ENCODE peak calls at places on chromosomes 5 and 9, in eight cellular contexts. W is iPS-NIHi11, R is sigmoid colon, K is IMR-90, L is endothelial cell, I is KBM-7, G is GM13977, N is T-helper 2 cell. Z is an unnamed sample.

GRCh38 chr9:92658611-92659010 is 11.3 kb downstream of the IPPK start:
- DNase-seq in W (no peak), R (no peak), K (no peak), L (no peak), I (no peak), G (no peak), N (no peak), Z (peak)

GRCh38 chr5:175353876-175354275 is 90.1 kb downstream of the DRD1 start:
- DNase-seq in W (no peak), R (no peak), K (peak), L (no peak), I (no peak), G (no peak), N (no peak), Z (no peak)

GRCh38 chr9:89619019-89619418 is 14.2 kb downstream of the GADD45G start:
- DNase-seq in W (peak), R (no peak), K (no peak), L (peak), I (no peak), G (no peak), N (no peak), Z (no peak)

GRCh38 chr9:81687521-81688261 is 1.7 kb downstream of the TLE1 start:
- DNase-seq in W (peak), R (peak), K (no peak), L (peak), I (no peak), G (peak), N (no peak), Z (peak)

GRCh38 chr5:126234563-126235195 is 188.5 kb upstream of the GRAMD2B start:
- DNase-seq in W (peak), R (no peak), K (peak), L (peak), I (peak), G (peak), N (no peak), Z (no peak)

GRCh38 chr5:113806823-113807222 is 293.3 kb downstream of the YTHDC2 start:
- DNase-seq in W (no peak), R (no peak), K (peak), L (no peak), I (no peak), G (no peak), N (no peak), Z (no peak)

GRCh38 chr9:123216387-123216786 is 52.0 kb downstream of the STRBP start:
- DNase-seq in W (no peak), R (no peak), K (no peak), L (no peak), I (no peak), G (no peak), N (no peak), Z (no peak)

GRCh38 chr9:28598396-28598795 is 1025.1 kb upstream of the C9orf72 start:
- DNase-seq in W (peak), R (no peak), K (no peak), L (no peak), I (no peak), G (no peak), N (no peak), Z (no peak)

GRCh38 chr9:110752766-110753165 is 84.2 kb downstream of the MUSK start:
- DNase-seq in W (no peak), R (no peak), K (peak), L (no peak), I (no peak), G (no peak), N (no peak), Z (no peak)

GRCh38 chr5:174806729-174807128 is 82.3 kb downstream of the MSX2 start:
- DNase-seq in W (no peak), R (no peak), K (no peak), L (no peak), I (no peak), G (no peak), N (no peak), Z (no peak)

GRCh38 chr9:29068461-29068860 is 1495.2 kb upstream of the C9orf72 start:
- DNase-seq in W (no peak), R (no peak), K (no peak), L (no peak), I (no peak), G (no peak), N (no peak), Z (no peak)

GRCh38 chr5:36703245-36703860 is 96.9 kb downstream of the SLC1A3 start:
- DNase-seq in W (no peak), R (no peak), K (no peak), L (no peak), I (no peak), G (no peak), N (no peak), Z (no peak)

GRCh38 chr5:2726366-2726765 is 25.1 kb downstream of the IRX2 start:
- DNase-seq in W (no peak), R (peak), K (no peak), L (no peak), I (no peak), G (no peak), N (no peak), Z (no peak)

GRCh38 chr5:134133213-134133994 is 18.9 kb downstream of the TCF7 start:
- DNase-seq in W (no peak), R (peak), K (no peak), L (no peak), I (no peak), G (no peak), N (peak), Z (peak)

GRCh38 chr5:72818866-72819534 is 2.5 kb downstream of the TNPO1 start:
- DNase-seq in W (peak), R (peak), K (peak), L (peak), I (peak), G (peak), N (peak), Z (peak)

GRCh38 chr9:19376931-19377330 is 3.1 kb downstream of the RPS6 start:
- DNase-seq in W (no peak), R (no peak), K (no peak), L (no peak), I (no peak), G (no peak), N (no peak), Z (no peak)

GRCh38 chr9:33750307-33750838 is 45.0 kb upstream of the PRSS3 start:
- DNase-seq in W (peak), R (no peak), K (peak), L (peak), I (no peak), G (no peak), N (no peak), Z (no peak)

GRCh38 chr5:59786271-59786805 is 107.2 kb downstream of the PDE4D start:
- DNase-seq in W (no peak), R (no peak), K (peak), L (no peak), I (no peak), G (no peak), N (no peak), Z (no peak)

GRCh38 chr9:87497604-87498045 is at the start of gene DAPK1:
- DNase-seq in W (peak), R (peak), K (no peak), L (peak), I (peak), G (peak), N (no peak), Z (peak)

GRCh38 chr9:16030513-16031185 is 477.8 kb downstream of the CCDC171 start:
- DNase-seq in W (peak), R (no peak), K (peak), L (no peak), I (peak), G (peak), N (no peak), Z (no peak)

GRCh38 chr5:140596364-140596763 is 31.7 kb downstream of the SLC35A4 start:
- DNase-seq in W (no peak), R (no peak), K (no peak), L (no peak), I (no peak), G (no peak), N (no peak), Z (no peak)

GRCh38 chr5:167723254-167723871 is 568.1 kb upstream of the WWC1 start:
- DNase-seq in W (peak), R (peak), K (peak), L (peak), I (peak), G (peak), N (peak), Z (peak)

GRCh38 chr5:72281764-72282499 is 38.1 kb downstream of the MRPS27 start:
- DNase-seq in W (no peak), R (no peak), K (peak), L (no peak), I (no peak), G (no peak), N (no peak), Z (no peak)